ENCODE peak calls at places on chromosomes 11 and 22, in seven cellular contexts. One of them, this sample, is unnamed.

GRCh38 chr11:72738199-72739141 is 13.7 kb downstream of the ARAP1 start:
- DNase-seq in H1: no peak
- DNase-seq in GM03348: peak
- DNase-seq in IMR-90: peak
- DNase-seq in mucosa of gallbladder: no peak
- DNase-seq in HT-29: no peak
- DNase-seq in skeletal muscle cell: no peak
- DNase-seq in this sample: peak

GRCh38 chr22:31127181-31127772 is 4.5 kb downstream of the INPP5J start:
- DNase-seq in H1: peak
- DNase-seq in GM03348: no peak
- DNase-seq in IMR-90: no peak
- DNase-seq in mucosa of gallbladder: no peak
- DNase-seq in HT-29: no peak
- DNase-seq in skeletal muscle cell: no peak
- DNase-seq in this sample: no peak

GRCh38 chr11:29913352-29913751 is 103.5 kb downstream of the KCNA4 start:
- DNase-seq in H1: no peak
- DNase-seq in GM03348: no peak
- DNase-seq in IMR-90: no peak
- DNase-seq in mucosa of gallbladder: no peak
- DNase-seq in HT-29: peak
- DNase-seq in skeletal muscle cell: no peak
- DNase-seq in this sample: no peak

GRCh38 chr22:48084041-48084748 is 1321.7 kb downstream of the TBC1D22A start:
- DNase-seq in H1: no peak
- DNase-seq in GM03348: no peak
- DNase-seq in IMR-90: no peak
- DNase-seq in mucosa of gallbladder: no peak
- DNase-seq in HT-29: no peak
- DNase-seq in skeletal muscle cell: no peak
- DNase-seq in this sample: no peak

GRCh38 chr11:34680918-34681554 is 60.1 kb downstream of the EHF start:
- DNase-seq in H1: no peak
- DNase-seq in GM03348: peak
- DNase-seq in IMR-90: peak
- DNase-seq in mucosa of gallbladder: no peak
- DNase-seq in HT-29: peak
- DNase-seq in skeletal muscle cell: no peak
- DNase-seq in this sample: peak

GRCh38 chr11:33052241-33052640 is 12.9 kb downstream of the TCP11L1 start:
- DNase-seq in H1: no peak
- DNase-seq in GM03348: no peak
- DNase-seq in IMR-90: no peak
- DNase-seq in mucosa of gallbladder: no peak
- DNase-seq in HT-29: no peak
- DNase-seq in skeletal muscle cell: no peak
- DNase-seq in this sample: no peak

GRCh38 chr11:68444566-68444965 is 16.0 kb upstream of the PPP6R3 start:
- DNase-seq in H1: no peak
- DNase-seq in GM03348: no peak
- DNase-seq in IMR-90: no peak
- DNase-seq in mucosa of gallbladder: no peak
- DNase-seq in HT-29: no peak
- DNase-seq in skeletal muscle cell: no peak
- DNase-seq in this sample: no peak

GRCh38 chr11:102196351-102196750 is 86.1 kb downstream of the YAP1 start:
- DNase-seq in H1: no peak
- DNase-seq in GM03348: no peak
- DNase-seq in IMR-90: no peak
- DNase-seq in mucosa of gallbladder: no peak
- DNase-seq in HT-29: no peak
- DNase-seq in skeletal muscle cell: no peak
- DNase-seq in this sample: no peak

GRCh38 chr11:71563401-71563800 is 2.0 kb upstream of the KRTAP5-10 start:
- DNase-seq in H1: no peak
- DNase-seq in GM03348: peak
- DNase-seq in IMR-90: peak
- DNase-seq in mucosa of gallbladder: peak
- DNase-seq in HT-29: peak
- DNase-seq in skeletal muscle cell: peak
- DNase-seq in this sample: peak

GRCh38 chr22:39135092-39135896 is 17.2 kb downstream of the CBX7 start:
- DNase-seq in H1: peak
- DNase-seq in GM03348: peak
- DNase-seq in IMR-90: no peak
- DNase-seq in mucosa of gallbladder: no peak
- DNase-seq in HT-29: peak
- DNase-seq in skeletal muscle cell: no peak
- DNase-seq in this sample: peak

GRCh38 chr11:19988598-19988997 is 171.7 kb downstream of the DBX1 start:
- DNase-seq in H1: peak
- DNase-seq in GM03348: peak
- DNase-seq in IMR-90: peak
- DNase-seq in mucosa of gallbladder: peak
- DNase-seq in HT-29: no peak
- DNase-seq in skeletal muscle cell: peak
- DNase-seq in this sample: peak

GRCh38 chr22:36965716-36966115 is 52.3 kb downstream of the CSF2RB start:
- DNase-seq in H1: no peak
- DNase-seq in GM03348: no peak
- DNase-seq in IMR-90: no peak
- DNase-seq in mucosa of gallbladder: no peak
- DNase-seq in HT-29: no peak
- DNase-seq in skeletal muscle cell: no peak
- DNase-seq in this sample: no peak

GRCh38 chr11:796565-797299 is 1.3 kb downstream of the SLC25A22 start:
- DNase-seq in H1: no peak
- DNase-seq in GM03348: peak
- DNase-seq in IMR-90: no peak
- DNase-seq in mucosa of gallbladder: no peak
- DNase-seq in HT-29: peak
- DNase-seq in skeletal muscle cell: no peak
- DNase-seq in this sample: no peak

GRCh38 chr11:45048870-45049825 is 97.3 kb upstream of the PRDM11 start:
- DNase-seq in H1: no peak
- DNase-seq in GM03348: no peak
- DNase-seq in IMR-90: peak
- DNase-seq in mucosa of gallbladder: no peak
- DNase-seq in HT-29: no peak
- DNase-seq in skeletal muscle cell: no peak
- DNase-seq in this sample: no peak

GRCh38 chr11:45025716-45026492 is 75.2 kb upstream of the TP53I11 start:
- DNase-seq in H1: no peak
- DNase-seq in GM03348: no peak
- DNase-seq in IMR-90: peak
- DNase-seq in mucosa of gallbladder: peak
- DNase-seq in HT-29: no peak
- DNase-seq in skeletal muscle cell: no peak
- DNase-seq in this sample: no peak

GRCh38 chr11:1111545-1112212 is 37.0 kb downstream of the MUC2 start:
- DNase-seq in H1: no peak
- DNase-seq in GM03348: no peak
- DNase-seq in IMR-90: no peak
- DNase-seq in mucosa of gallbladder: no peak
- DNase-seq in HT-29: no peak
- DNase-seq in skeletal muscle cell: no peak
- DNase-seq in this sample: no peak

GRCh38 chr11:18730020-18730419 is 4.0 kb upstream of the IGSF22 start:
- DNase-seq in H1: no peak
- DNase-seq in GM03348: no peak
- DNase-seq in IMR-90: no peak
- DNase-seq in mucosa of gallbladder: no peak
- DNase-seq in HT-29: no peak
- DNase-seq in skeletal muscle cell: no peak
- DNase-seq in this sample: no peak

GRCh38 chr11:91972665-91973266 is 251.9 kb upstream of the FAT3 start:
- DNase-seq in H1: no peak
- DNase-seq in GM03348: no peak
- DNase-seq in IMR-90: no peak
- DNase-seq in mucosa of gallbladder: peak
- DNase-seq in HT-29: peak
- DNase-seq in skeletal muscle cell: no peak
- DNase-seq in this sample: no peak

GRCh38 chr11:47393163-47394049 is 15.0 kb upstream of the SLC39A13 start:
- DNase-seq in H1: no peak
- DNase-seq in GM03348: peak
- DNase-seq in IMR-90: peak
- DNase-seq in mucosa of gallbladder: peak
- DNase-seq in HT-29: no peak
- DNase-seq in skeletal muscle cell: peak
- DNase-seq in this sample: peak

GRCh38 chr22:45284705-45285305 is at the start of gene UPK3A:
- DNase-seq in H1: peak
- DNase-seq in GM03348: peak
- DNase-seq in IMR-90: no peak
- DNase-seq in mucosa of gallbladder: peak
- DNase-seq in HT-29: peak
- DNase-seq in skeletal muscle cell: no peak
- DNase-seq in this sample: no peak